ENCODE peak calls at places on chromosomes 13 and 19, in four cellular contexts. H is fibroblast of pulmonary artery, I is MCF 10A, R is SK-N-DZ. N is an unnamed sample.

GRCh38 chr13:36332986-36333385 is 13.2 kb downstream of the SPART start:
- DNase-seq in H (peak), I (peak), R (no peak), N (no peak)

GRCh38 chr19:18675779-18676178 is 7.7 kb upstream of the CRTC1 start:
- DNase-seq in H (peak), I (peak), R (no peak), N (no peak)

GRCh38 chr13:50131998-50132936 is 117.0 kb downstream of the KCNRG start:
- DNase-seq in H (no peak), I (no peak), R (no peak), N (no peak)

GRCh38 chr19:18674616-18675015 is 8.9 kb upstream of the CRTC1 start:
- DNase-seq in H (no peak), I (no peak), R (no peak), N (peak)

GRCh38 chr19:5968431-5969373 is 9.2 kb downstream of the RANBP3 start:
- DNase-seq in H (no peak), I (peak), R (no peak), N (no peak)

GRCh38 chr13:47678201-47678963 is 322.7 kb downstream of the SUCLA2 start:
- DNase-seq in H (no peak), I (no peak), R (no peak), N (no peak)

GRCh38 chr13:109209526-109209925 is 576.9 kb downstream of the IRS2 start:
- DNase-seq in H (no peak), I (no peak), R (no peak), N (no peak)

GRCh38 chr19:57664269-57665127 is 4.2 kb upstream of the ZSCAN4 start:
- DNase-seq in H (peak), I (peak), R (peak), N (peak)

GRCh38 chr19:35556846-35557538 is 6.5 kb downstream of the ATP4A start:
- DNase-seq in H (no peak), I (no peak), R (no peak), N (no peak)

GRCh38 chr13:100565291-100565690 is 23.3 kb downstream of the GGACT start:
- DNase-seq in H (no peak), I (no peak), R (no peak), N (no peak)

GRCh38 chr19:42286349-42287016 is 15.4 kb upstream of the PRR19 start:
- DNase-seq in H (peak), I (no peak), R (no peak), N (no peak)

GRCh38 chr13:84433024-84433423 is 550.8 kb upstream of the SLITRK1 start:
- DNase-seq in H (peak), I (no peak), R (no peak), N (no peak)

GRCh38 chr13:98848736-98849135 is 96.3 kb upstream of the SLC15A1 start:
- DNase-seq in H (no peak), I (no peak), R (no peak), N (no peak)

GRCh38 chr13:98650376-98651107 is 73.6 kb upstream of the STK24 start:
- DNase-seq in H (no peak), I (no peak), R (no peak), N (no peak)

GRCh38 chr19:8935460-8935859 is 74.7 kb downstream of the MUC16 start:
- DNase-seq in H (no peak), I (no peak), R (no peak), N (no peak)

GRCh38 chr13:48679941-48680630 is 26.4 kb downstream of the CYSLTR2 start:
- DNase-seq in H (no peak), I (no peak), R (no peak), N (no peak)

GRCh38 chr19:50794074-50794777 is 4.0 kb downstream of the ACP4 start:
- DNase-seq in H (no peak), I (peak), R (peak), N (no peak)

GRCh38 chr19:33080761-33081681 is at the start of gene GPATCH1:
- DNase-seq in H (peak), I (peak), R (peak), N (peak)

GRCh38 chr13:33202644-33203169 is 82.8 kb downstream of the STARD13 start:
- DNase-seq in H (no peak), I (no peak), R (no peak), N (no peak)

GRCh38 chr19:56933014-56933705 is 92.6 kb upstream of the PEG3 start:
- DNase-seq in H (no peak), I (no peak), R (peak), N (no peak)

GRCh38 chr19:46878613-46879375 is 18.0 kb downstream of the ARHGAP35 start:
- DNase-seq in H (peak), I (peak), R (no peak), N (no peak)

GRCh38 chr19:40314646-40315045 is 29.5 kb upstream of the AKT2 start:
- DNase-seq in H (no peak), I (no peak), R (no peak), N (no peak)